ENCODE peak calls at places on chromosomes 6 and 20, in five cellular contexts. O, E, J, G and L are unnamed samples.

GRCh38 chr6:43737272-43738081 is 32.5 kb upstream of the VEGFA start:
- DNase-seq in O (peak), E (peak), J (peak), G (peak), L (peak)

GRCh38 chr20:51826372-51826771 is 24.1 kb upstream of the SALL4 start:
- DNase-seq in O (no peak), E (no peak), J (no peak), G (no peak), L (no peak)

GRCh38 chr6:133467982-133468380 is 226.8 kb downstream of the EYA4 start:
- DNase-seq in O (no peak), E (no peak), J (peak), G (no peak), L (peak)

GRCh38 chr6:154218336-154218735 is 138.3 kb downstream of the IPCEF1 start:
- DNase-seq in O (no peak), E (no peak), J (no peak), G (no peak), L (no peak)

GRCh38 chr6:127811939-127812338 is 88.9 kb downstream of the THEMIS start:
- DNase-seq in O (no peak), E (no peak), J (no peak), G (no peak), L (no peak)

GRCh38 chr6:113009682-113010081 is 662.6 kb downstream of the RFPL4B start:
- DNase-seq in O (no peak), E (no peak), J (peak), G (no peak), L (peak)

GRCh38 chr6:19525673-19526072 is 311.5 kb upstream of the ID4 start:
- DNase-seq in O (no peak), E (no peak), J (no peak), G (no peak), L (no peak)

GRCh38 chr6:13447949-13448724 is 39.3 kb downstream of the GFOD1 start:
- DNase-seq in O (no peak), E (no peak), J (no peak), G (no peak), L (peak)

GRCh38 chr20:51335329-51335841 is 207.1 kb downstream of the NFATC2 start:
- DNase-seq in O (peak), E (peak), J (peak), G (no peak), L (peak)

GRCh38 chr6:31713991-31714684 is 1.0 kb upstream of the LY6G6D start:
- DNase-seq in O (no peak), E (no peak), J (no peak), G (no peak), L (no peak)

GRCh38 chr6:33126101-33126714 is 50.4 kb downstream of the HLA-DPB1 start:
- DNase-seq in O (peak), E (peak), J (peak), G (peak), L (peak)

GRCh38 chr20:297925-298754 is 770 bp downstream of the ZCCHC3 start:
- DNase-seq in O (peak), E (peak), J (peak), G (peak), L (peak)

GRCh38 chr20:43925786-43926185 is 11.1 kb downstream of the TOX2 start:
- DNase-seq in O (no peak), E (peak), J (peak), G (peak), L (peak)

GRCh38 chr20:3092611-3093379 is 8.3 kb upstream of the AVP start:
- DNase-seq in O (no peak), E (no peak), J (no peak), G (no peak), L (no peak)

GRCh38 chr6:168626046-168626445 is 185.1 kb downstream of the SMOC2 start:
- DNase-seq in O (no peak), E (no peak), J (no peak), G (no peak), L (no peak)

GRCh38 chr6:98124176-98124575 is 710.2 kb upstream of the POU3F2 start:
- DNase-seq in O (no peak), E (no peak), J (no peak), G (no peak), L (no peak)

GRCh38 chr6:16688984-16689636 is 72.2 kb downstream of the ATXN1 start:
- DNase-seq in O (peak), E (peak), J (peak), G (no peak), L (peak)

GRCh38 chr6:166721576-166721975 is 94.5 kb upstream of the RPS6KA2 start:
- DNase-seq in O (no peak), E (no peak), J (no peak), G (peak), L (no peak)

GRCh38 chr20:52965819-52966218 is 6.3 kb upstream of the TSHZ2 start:
- DNase-seq in O (no peak), E (no peak), J (no peak), G (no peak), L (no peak)

GRCh38 chr20:57938158-57939108 is 228.6 kb upstream of the PMEPA1 start:
- DNase-seq in O (no peak), E (no peak), J (peak), G (no peak), L (peak)

GRCh38 chr20:21125072-21125848 is 622 bp upstream of the KIZ start:
- DNase-seq in O (peak), E (peak), J (peak), G (peak), L (peak)

GRCh38 chr20:14963262-14963663 is 625.9 kb upstream of the FLRT3 start:
- DNase-seq in O (no peak), E (no peak), J (peak), G (no peak), L (peak)

GRCh38 chr20:33733654-33734576 is 2.1 kb downstream of the ZNF341 start:
- DNase-seq in O (peak), E (peak), J (peak), G (no peak), L (peak)

GRCh38 chr6:36656441-36656840 is 22.1 kb upstream of the CDKN1A start:
- DNase-seq in O (no peak), E (no peak), J (no peak), G (no peak), L (no peak)

GRCh38 chr6:102764317-102764716 is 1370.8 kb downstream of the GRIK2 start:
- DNase-seq in O (no peak), E (no peak), J (no peak), G (no peak), L (no peak)

GRCh38 chr6:54891536-54891935 is 45.0 kb downstream of the FAM83B start:
- DNase-seq in O (no peak), E (no peak), J (no peak), G (no peak), L (no peak)

GRCh38 chr6:144349690-144350132 is 64.6 kb downstream of the UTRN start:
- DNase-seq in O (peak), E (peak), J (peak), G (no peak), L (peak)

GRCh38 chr6:109478848-109479624 is 4.0 kb downstream of the ZBTB24 start:
- DNase-seq in O (no peak), E (no peak), J (no peak), G (no peak), L (no peak)
- H3K4me3 ChIP-seq in O (peak), E (no peak), J (no peak), G (no peak), L (peak)

DNA sequence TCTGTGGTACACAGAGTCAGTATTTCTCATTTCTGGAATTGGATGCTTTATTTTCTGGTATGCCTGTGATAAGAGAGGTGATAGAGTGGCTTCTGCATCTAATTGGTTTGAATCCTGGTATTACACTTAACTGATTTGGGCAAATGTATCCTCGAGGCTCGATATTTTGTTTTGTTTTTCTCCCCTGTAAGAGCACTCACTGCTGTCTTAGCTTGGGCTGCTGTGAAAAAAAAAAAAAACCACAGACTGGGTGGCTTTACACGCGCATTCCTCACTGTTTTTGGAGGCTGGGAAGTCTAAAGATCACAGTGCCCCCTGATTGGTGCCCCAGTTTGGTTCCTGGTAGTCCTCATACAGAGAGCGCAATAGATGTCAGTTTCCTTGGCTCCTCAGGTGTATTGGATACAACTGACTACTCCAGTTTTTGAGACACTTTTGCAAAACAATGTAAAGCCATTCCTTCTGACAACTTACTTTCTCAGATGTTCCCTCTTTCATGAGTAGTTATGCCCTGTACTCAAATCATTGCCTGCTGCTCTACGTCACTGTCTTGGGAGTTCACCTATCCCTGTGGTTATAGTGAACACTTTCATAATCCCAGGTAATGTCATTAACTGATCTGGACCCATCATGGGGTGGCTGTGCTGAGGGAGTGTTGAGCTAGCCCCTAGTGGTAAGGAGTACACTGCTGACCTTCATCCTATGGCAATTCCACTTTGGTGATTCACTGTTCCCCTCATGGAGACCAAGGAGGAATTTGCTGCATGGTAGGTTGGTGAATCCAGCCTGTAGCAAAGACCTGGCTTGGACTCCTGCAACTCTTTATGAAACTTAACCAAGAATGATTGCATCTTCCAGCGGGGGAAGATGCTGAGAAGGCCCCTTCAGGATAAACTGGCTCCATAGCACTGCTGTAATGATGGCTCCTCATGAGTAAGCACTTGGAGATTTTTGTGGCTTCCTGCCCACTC is 3.5 kb upstream of the ACAT2 start:
- DNase-seq in O (no peak), E (no peak), J (peak), G (no peak), L (peak)
- TF ChIP-seq CTCF in O (peak), E (no peak), J (peak), G (no peak), L (peak)

DNA sequence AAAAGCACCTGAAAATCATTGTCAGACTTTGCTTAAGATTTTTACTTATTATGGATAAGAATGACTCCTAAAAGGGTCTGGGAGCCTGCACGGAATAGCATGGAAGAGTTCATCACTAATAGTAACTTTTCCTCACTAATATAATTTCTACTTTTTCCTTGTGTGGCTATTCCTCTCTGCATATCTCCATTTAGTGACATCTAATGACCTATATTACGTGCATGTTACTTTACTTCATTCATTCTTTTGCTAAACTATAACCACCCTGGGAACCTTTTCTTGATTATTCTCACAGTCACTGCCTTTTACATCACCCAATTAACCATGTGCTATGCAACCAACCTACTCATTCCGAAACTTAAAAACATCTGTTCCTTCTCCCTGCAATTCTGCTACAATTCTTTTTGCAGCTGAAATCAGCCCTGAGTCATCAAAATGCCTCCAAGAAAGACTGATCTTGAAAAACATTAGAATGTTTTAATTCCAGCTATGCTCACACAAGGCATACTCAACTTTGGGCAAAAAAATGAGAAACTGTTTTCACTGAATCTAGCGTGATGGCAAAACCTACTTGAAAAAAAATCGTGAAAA is 313.3 kb downstream of the RNGTT start:
- DNase-seq in O (peak), E (peak), J (peak), G (no peak), L (peak)
- H3K4me3 ChIP-seq in O (no peak), E (no peak), J (no peak), G (no peak), L (no peak)

DNA sequence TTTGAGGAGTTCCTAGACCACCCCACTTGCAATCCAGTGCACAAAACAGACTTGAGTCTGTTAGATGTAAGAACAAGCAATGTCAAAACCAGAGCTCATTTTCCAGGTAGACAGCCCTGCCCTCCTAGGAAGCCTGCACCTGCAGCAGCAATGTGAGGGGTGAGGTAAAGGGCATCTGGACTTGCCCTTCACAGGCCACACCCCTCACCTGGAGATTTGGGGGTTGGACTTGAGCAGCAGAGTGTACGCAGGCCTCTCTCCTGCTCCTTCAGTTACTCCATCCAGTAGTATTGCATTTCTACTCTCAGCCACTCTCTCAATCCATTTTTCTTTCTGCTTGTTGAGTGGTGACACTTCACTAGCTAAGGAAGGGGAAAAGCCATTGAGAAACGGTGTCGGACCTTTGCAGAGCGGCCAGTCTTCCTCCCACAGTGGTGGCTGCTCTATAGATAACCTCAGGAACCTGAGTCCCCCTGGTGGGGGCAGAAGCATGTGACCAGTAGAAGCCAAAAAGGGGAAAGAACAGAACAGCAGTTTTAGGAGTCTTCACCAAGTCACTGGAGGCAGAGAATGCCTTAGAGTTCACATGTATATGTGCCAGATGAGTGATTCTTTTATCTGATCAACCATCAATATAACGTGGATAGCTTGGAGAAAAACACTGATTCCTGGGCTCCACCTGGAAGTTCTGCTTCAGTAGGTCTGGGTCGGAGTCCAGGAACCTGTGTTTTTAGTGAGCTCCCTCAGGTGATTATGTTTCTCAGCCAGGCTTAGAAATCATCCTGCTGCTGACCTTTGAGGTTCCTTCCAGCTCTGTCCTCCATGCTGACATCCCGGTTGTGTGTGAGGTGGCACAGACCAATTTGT is 28.0 kb downstream of the ARFGEF2 start:
- DNase-seq in O (no peak), E (no peak), J (no peak), G (no peak), L (no peak)
- TF ChIP-seq CTCF in O (no peak), E (no peak), J (peak), G (no peak), L (no peak)

GRCh38 chr20:6623989-6624388 is 143.5 kb upstream of the BMP2 start:
- DNase-seq in O (no peak), E (no peak), J (no peak), G (no peak), L (no peak)
- H3K4me3 ChIP-seq in O (no peak), E (no peak), J (no peak), G (no peak), L (no peak)

GRCh38 chr20:48060841-48061720 is 275.8 kb upstream of the SULF2 start:
- DNase-seq in O (no peak), E (no peak), J (no peak), G (no peak), L (no peak)
- TF ChIP-seq CTCF in O (no peak), E (no peak), J (no peak), G (no peak), L (no peak)

DNA sequence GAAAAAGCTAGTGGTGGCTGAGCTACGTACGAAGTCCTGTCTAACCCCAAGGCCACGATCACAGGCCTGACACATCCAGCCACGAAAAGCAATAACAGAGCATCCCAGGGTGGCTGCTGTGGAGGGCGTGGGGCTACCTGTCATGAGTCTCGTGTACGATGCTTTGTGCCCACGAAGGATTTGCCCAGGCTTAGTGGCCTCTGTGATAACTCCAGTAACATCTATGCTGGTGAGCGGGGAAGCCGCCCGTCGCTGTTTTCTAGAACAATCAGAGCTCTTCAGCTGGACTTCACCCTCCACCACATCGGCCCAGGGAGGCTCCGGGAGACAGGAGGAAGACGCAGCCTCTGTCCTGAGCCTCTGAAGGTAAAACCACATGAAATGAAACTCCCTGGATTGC is 250.5 kb downstream of the TAF4 start:
- DNase-seq in O (no peak), E (no peak), J (no peak), G (no peak), L (no peak)
- H3K4me3 ChIP-seq in O (no peak), E (no peak), J (no peak), G (no peak), L (no peak)

DNA sequence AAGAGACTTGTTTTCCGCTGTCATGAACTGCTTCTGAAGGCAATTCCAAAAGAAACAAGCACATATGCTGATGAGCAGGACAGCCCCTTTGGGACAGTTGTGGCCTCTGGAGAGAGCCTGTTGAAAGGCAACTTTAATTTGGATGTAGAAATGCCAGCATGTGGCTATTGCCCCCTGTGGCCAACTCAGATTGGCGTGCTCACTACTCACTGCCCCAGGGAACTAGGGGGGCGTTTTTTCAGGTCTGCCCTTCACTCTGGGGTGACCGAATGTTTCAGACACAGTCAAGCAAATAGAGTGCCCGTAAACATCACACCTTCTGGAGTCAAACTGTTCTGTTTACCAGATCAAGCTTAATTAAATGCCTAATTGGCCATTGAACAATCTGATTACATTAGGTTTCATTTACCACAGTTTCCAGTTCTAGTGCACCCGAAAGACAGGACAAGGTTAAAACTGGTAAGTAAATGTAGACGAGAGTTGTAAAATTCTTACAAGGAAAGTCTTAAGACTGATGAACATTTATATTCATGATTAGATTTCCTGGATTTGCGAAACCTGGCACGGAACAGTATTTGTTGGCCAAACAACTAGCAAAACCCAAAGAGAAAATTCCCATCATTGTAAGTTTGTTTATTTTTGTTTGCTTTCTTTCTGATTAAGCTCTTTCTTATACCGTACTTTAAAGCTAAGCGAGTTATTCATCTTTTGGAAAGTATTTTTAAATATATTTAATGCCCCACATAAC is 75.9 kb upstream of the SYNJ2 start:
- DNase-seq in O (no peak), E (peak), J (no peak), G (no peak), L (peak)
- TF ChIP-seq CTCF in O (no peak), E (peak), J (no peak), G (no peak), L (no peak)

GRCh38 chr6:28977351-28978136 is 27.6 kb downstream of the ZNF311 start:
- DNase-seq in O (peak), E (peak), J (peak), G (no peak), L (peak)
- H3K4me3 ChIP-seq in O (peak), E (peak), J (peak), G (peak), L (peak)

DNA sequence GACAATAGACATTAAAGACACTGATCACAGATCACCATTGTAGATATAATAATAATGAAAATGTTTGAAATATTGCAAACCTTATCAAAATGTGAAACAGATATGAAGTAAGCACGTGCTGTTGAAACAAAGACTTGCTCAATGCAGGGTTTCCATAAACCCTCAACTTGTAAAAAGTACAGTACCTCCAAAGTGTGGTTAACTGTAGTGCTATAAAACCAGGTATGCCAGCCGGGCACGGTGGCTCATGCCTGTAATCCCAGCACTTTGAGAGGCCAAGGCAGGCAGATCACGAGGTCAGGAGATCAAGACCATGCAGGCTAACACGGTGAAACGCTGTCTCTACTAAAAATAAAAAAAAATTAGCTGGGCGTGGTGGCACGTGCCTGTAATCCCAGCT is 96.6 kb downstream of the ZFAND3 start:
- DNase-seq in O (no peak), E (no peak), J (no peak), G (no peak), L (no peak)
- TF ChIP-seq CTCF in O (no peak), E (no peak), J (no peak), G (no peak), L (no peak)